ENCODE peak calls at places on chromosomes 4 and X, in five cellular contexts. C is body of pancreas, R is right lobe of liver, Y is upper lobe of left lung, P is HepG2. D is an unnamed sample.

GRCh38 chr4:76626686-76627465 is 191.8 kb downstream of the SHROOM3 start:
- DNase-seq in C (no peak), R (no peak), Y (no peak), P (peak), D (no peak)

GRCh38 chr4:144402176-144402575 is 243.8 kb upstream of the HHIP start:
- DNase-seq in C (no peak), R (no peak), Y (no peak), P (no peak), D (no peak)

GRCh38 chr4:181509073-181509472 is 734.1 kb upstream of the TENM3 start:
- DNase-seq in C (no peak), R (no peak), Y (no peak), P (no peak), D (no peak)

GRCh38 chr4:138868562-138868961 is 147.0 kb upstream of the NOCT start:
- DNase-seq in C (no peak), R (no peak), Y (no peak), P (no peak), D (no peak)

GRCh38 chrX:24131476-24131875 is 18.1 kb upstream of the ZFX start:
- DNase-seq in C (no peak), R (no peak), Y (no peak), P (no peak), D (no peak)

GRCh38 chrX:9917861-9918260 is 49.3 kb upstream of the CLDN34 start:
- DNase-seq in C (no peak), R (no peak), Y (no peak), P (no peak), D (no peak)

GRCh38 chrX:3136161-3136961 is 95.1 kb downstream of the ARSF start:
- DNase-seq in C (no peak), R (no peak), Y (no peak), P (no peak), D (no peak)

GRCh38 chr4:140851032-140851636 is 94.9 kb upstream of the TBC1D9 start:
- DNase-seq in C (peak), R (peak), Y (peak), P (peak), D (no peak)

GRCh38 chr4:56134272-56134671 is 185.5 kb downstream of the CEP135 start:
- DNase-seq in C (peak), R (no peak), Y (no peak), P (peak), D (no peak)

GRCh38 chr4:820230-821172 is 5.4 kb downstream of the CPLX1 start:
- DNase-seq in C (no peak), R (no peak), Y (no peak), P (no peak), D (no peak)

GRCh38 chr4:821631-822030 is 4.3 kb downstream of the CPLX1 start:
- DNase-seq in C (no peak), R (peak), Y (no peak), P (no peak), D (no peak)

GRCh38 chr4:819401-820229 is 6.3 kb downstream of the CPLX1 start:
- DNase-seq in C (no peak), R (no peak), Y (no peak), P (no peak), D (no peak)

GRCh38 chr4:822361-823092 is 3.4 kb downstream of the CPLX1 start:
- DNase-seq in C (no peak), R (no peak), Y (no peak), P (no peak), D (no peak)

GRCh38 chr4:821181-821591 is 4.7 kb downstream of the CPLX1 start:
- DNase-seq in C (no peak), R (no peak), Y (no peak), P (no peak), D (no peak)
- H3K4me3 ChIP-seq in C (no peak), R (no peak), Y (no peak), P (no peak), D (no peak)

GRCh38 chr4:73222466-73223257 is 35.9 kb downstream of the ANKRD17 start:
- DNase-seq in C (peak), R (no peak), Y (peak), P (peak), D (peak)
- TF ChIP-seq POLR2A in C (peak), R (peak), Y (peak), P (no peak), D (no peak)

GRCh38 chr4:152075253-152075928 is 314.6 kb upstream of the GATB start:
- DNase-seq in C (no peak), R (no peak), Y (no peak), P (no peak), D (no peak)

GRCh38 chr4:152081024-152081423 is 320.2 kb upstream of the GATB start:
- DNase-seq in C (no peak), R (no peak), Y (no peak), P (no peak), D (peak)

GRCh38 chr4:152077582-152077981 is 316.8 kb upstream of the GATB start:
- DNase-seq in C (no peak), R (no peak), Y (no peak), P (no peak), D (no peak)

GRCh38 chr4:152083348-152083747 is 322.5 kb upstream of the GATB start:
- DNase-seq in C (no peak), R (no peak), Y (no peak), P (no peak), D (no peak)

DNA sequence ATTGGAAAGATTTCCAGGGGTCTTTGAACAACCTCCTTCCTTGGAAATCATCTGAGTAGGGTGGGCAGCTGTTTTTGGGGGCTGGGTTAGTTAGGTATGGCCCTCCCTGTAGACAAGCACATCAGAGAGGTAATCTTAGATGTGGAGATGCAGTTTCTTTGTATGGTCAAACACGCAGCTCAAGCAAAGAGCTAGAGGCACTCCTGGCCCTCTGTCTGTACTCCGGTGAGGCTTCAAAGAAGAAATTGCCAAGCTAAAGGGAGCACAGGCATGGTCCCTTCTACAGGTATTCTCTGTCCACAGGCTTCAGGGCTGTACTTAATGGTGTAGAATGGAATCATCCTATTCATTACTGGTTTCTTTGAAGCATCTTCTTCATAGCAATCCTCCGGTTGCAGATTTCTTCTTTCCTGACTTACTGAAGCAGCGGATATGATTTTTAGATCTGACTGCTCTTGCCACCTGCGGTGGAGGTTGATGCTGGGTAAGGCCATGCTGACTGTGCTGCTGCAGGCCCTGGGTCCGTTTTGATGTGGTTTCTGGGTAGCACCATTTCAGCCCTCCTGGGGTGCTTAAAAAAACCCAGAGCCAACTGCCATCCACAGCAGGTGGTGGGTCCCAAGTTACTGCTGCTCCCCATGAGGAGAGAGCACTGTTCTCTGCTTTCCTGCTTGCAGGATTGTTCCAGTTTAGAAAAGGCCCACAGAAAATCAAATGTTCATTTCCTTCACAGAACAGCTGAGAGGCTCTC is 318.9 kb upstream of the GATB start:
- DNase-seq in C (no peak), R (no peak), Y (no peak), P (no peak), D (no peak)
- H3K4me3 ChIP-seq in C (no peak), R (no peak), Y (no peak), P (no peak), D (no peak)

DNA sequence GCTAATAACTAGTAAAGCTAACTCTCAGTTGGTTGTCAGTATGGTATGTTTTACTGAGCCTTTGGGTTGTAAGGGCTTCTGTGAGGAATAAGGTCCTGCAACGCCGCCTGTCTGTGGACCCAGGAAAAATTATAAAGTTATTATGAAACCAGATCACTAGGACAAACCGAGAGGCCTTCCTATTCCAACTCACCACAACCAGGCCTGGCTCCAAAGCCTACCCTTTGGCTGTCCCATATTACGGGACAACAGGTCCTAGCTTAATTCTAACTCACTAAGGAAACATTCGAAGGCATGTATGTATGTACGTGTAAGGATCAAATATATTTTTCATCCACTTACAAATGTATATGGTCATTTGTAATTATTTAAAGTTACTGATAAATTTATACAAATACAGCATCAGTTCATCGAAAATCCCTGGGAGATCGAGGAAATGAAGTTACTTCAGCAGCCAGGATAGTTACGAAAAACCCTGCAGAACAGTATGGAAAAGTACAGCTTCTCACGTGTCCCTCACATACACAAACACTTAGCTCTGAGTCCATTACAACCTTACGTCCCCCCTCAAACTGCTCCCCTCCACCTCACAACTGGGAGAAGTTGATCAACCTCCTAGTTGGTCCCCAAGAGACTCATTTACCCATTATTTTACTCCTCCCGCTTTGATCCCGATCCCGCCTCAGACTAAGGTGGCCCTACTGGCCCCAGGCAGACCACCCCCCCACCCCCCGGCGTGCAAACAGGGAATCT is 1.2 kb downstream of the ANKRD17 start:
- DNase-seq in C (peak), R (peak), Y (peak), P (peak), D (peak)
- TF ChIP-seq POLR2A in C (no peak), R (peak), Y (no peak), P (peak), D (no peak)

GRCh38 chr4:174211611-174212044 is 71.8 kb downstream of the FBXO8 start:
- DNase-seq in C (no peak), R (no peak), Y (no peak), P (no peak), D (no peak)
- H3K4me3 ChIP-seq in C (no peak), R (no peak), Y (no peak), P (no peak), D (no peak)

GRCh38 chr4:48830706-48831531 is at the start of gene OCIAD1:
- DNase-seq in C (peak), R (peak), Y (peak), P (peak), D (peak)
- TF ChIP-seq POLR2A in C (peak), R (peak), Y (peak), P (no peak), D (no peak)

GRCh38 chrX:69614896-69615295 is 1.0 kb upstream of the EDA start:
- DNase-seq in C (no peak), R (no peak), Y (no peak), P (no peak), D (no peak)
- H3K4me3 ChIP-seq in C (no peak), R (no peak), Y (no peak), P (peak), D (no peak)

D was measured in lower leg skin.